ENCODE peak calls at places on chromosome 21, in five cellular contexts. One of them, this sample, is unnamed.

GRCh38 chr21:38597436-38597835 is 99.2 kb upstream of the ERG start:
- DNase-seq in thyroid gland: no peak
- DNase-seq in ovary: no peak
- DNase-seq in GM23248: peak; percentile 66
- DNase-seq in colonic mucosa: no peak
- DNase-seq in this sample: no peak

GRCh38 chr21:31945116-31945515 is 72.3 kb downstream of the HUNK start:
- DNase-seq in colonic mucosa: no peak
- DNase-seq in GM23248: no peak
- DNase-seq in ovary: no peak
- DNase-seq in thyroid gland: no peak
- DNase-seq in this sample: no peak

GRCh38 chr21:35198004-35198403 is 148.9 kb upstream of the RUNX1 start:
- DNase-seq in GM23248: peak; percentile 96
- DNase-seq in thyroid gland: no peak
- DNase-seq in ovary: no peak
- DNase-seq in colonic mucosa: no peak
- DNase-seq in this sample: no peak

GRCh38 chr21:29578306-29578705 is 279.6 kb downstream of the BACH1 start:
- DNase-seq in thyroid gland: no peak
- DNase-seq in GM23248: no peak
- DNase-seq in colonic mucosa: no peak
- DNase-seq in ovary: no peak
- DNase-seq in this sample: peak; percentile 81

GRCh38 chr21:27477321-27477720 is 510.4 kb upstream of the ADAMTS5 start:
- DNase-seq in thyroid gland: no peak
- DNase-seq in GM23248: peak; percentile 22
- DNase-seq in colonic mucosa: no peak
- DNase-seq in ovary: no peak
- DNase-seq in this sample: no peak

GRCh38 chr21:27817902-27818623 is 851.2 kb upstream of the ADAMTS5 start:
- DNase-seq in ovary: no peak
- DNase-seq in colonic mucosa: no peak
- DNase-seq in thyroid gland: no peak
- DNase-seq in GM23248: no peak
- DNase-seq in this sample: no peak

GRCh38 chr21:32056791-32057190 is 184.0 kb downstream of the HUNK start:
- DNase-seq in colonic mucosa: no peak
- DNase-seq in thyroid gland: no peak
- DNase-seq in GM23248: no peak
- DNase-seq in ovary: no peak
- DNase-seq in this sample: no peak

GRCh38 chr21:26185021-26185420 is 14.5 kb upstream of the APP start:
- DNase-seq in colonic mucosa: no peak
- DNase-seq in ovary: no peak
- DNase-seq in GM23248: no peak
- DNase-seq in thyroid gland: no peak
- DNase-seq in this sample: no peak

GRCh38 chr21:41369105-41369914 is 7.5 kb downstream of the MX2 start:
- DNase-seq in colonic mucosa: no peak
- DNase-seq in thyroid gland: peak; percentile 44
- DNase-seq in GM23248: peak; percentile 19
- DNase-seq in ovary: peak; percentile 25
- DNase-seq in this sample: peak; percentile 81

GRCh38 chr21:41370840-41371697 is 9.2 kb downstream of the MX2 start:
- DNase-seq in ovary: no peak
- DNase-seq in colonic mucosa: no peak
- DNase-seq in GM23248: peak; percentile 10
- DNase-seq in thyroid gland: no peak
- DNase-seq in this sample: no peak

GRCh38 chr21:41368361-41369104 is 6.7 kb downstream of the MX2 start:
- DNase-seq in colonic mucosa: no peak
- DNase-seq in GM23248: no peak
- DNase-seq in thyroid gland: no peak
- DNase-seq in ovary: no peak
- DNase-seq in this sample: no peak

GRCh38 chr21:41371698-41372030 is 9.8 kb downstream of the MX2 start:
- DNase-seq in ovary: no peak
- DNase-seq in GM23248: no peak
- DNase-seq in thyroid gland: no peak
- DNase-seq in colonic mucosa: no peak
- DNase-seq in this sample: peak; percentile 37

GRCh38 chr21:41369915-41370839 is 8.3 kb downstream of the MX2 start:
- DNase-seq in ovary: no peak
- DNase-seq in colonic mucosa: no peak
- DNase-seq in thyroid gland: no peak
- DNase-seq in GM23248: no peak
- DNase-seq in this sample: no peak
- H3K4me3 ChIP-seq in ovary: peak overlapping the region; percentile 3
- H3K4me3 ChIP-seq in colonic mucosa: peak overlapping the region; percentile 19
- H3K4me3 ChIP-seq in thyroid gland: no peak overlapping the region
- H3K4me3 ChIP-seq in GM23248: no peak overlapping the region
- H3K4me3 ChIP-seq in this sample: no peak overlapping the region

GRCh38 chr21:20537162-20537561 is 461.0 kb upstream of the NCAM2 start:
- DNase-seq in thyroid gland: no peak
- DNase-seq in ovary: no peak
- DNase-seq in colonic mucosa: no peak
- DNase-seq in GM23248: no peak
- DNase-seq in this sample: no peak

DNA sequence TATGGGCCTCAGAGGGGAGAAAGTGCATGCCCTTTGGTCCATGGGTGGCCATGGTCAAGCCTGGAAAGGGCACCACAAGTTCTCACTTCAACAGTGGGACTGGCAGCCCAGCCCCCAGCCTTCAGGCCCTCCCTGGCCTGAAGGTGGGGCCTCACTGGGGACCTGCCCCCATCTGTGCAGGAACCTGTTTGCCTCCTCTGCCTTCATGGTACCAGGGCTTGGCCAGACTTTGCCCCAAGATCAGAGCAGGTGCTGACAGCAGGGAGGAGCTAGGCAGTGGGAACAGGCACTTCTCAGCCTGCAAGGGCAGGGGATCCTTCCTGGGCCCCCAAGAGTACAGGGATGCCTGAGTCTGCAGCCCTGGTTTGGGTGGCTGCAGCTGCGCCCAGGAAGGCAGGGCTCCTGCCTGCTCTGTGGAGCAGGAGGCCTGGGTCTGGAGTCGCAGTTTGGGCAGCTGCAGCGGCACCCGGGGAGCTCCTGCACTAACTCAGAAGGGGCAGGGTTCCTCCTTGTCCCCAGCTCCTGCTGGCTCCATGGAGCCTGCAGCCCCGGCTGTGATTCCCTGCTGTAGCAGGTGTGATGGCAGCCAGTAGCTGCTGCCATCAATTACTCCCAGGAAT is 460.1 kb upstream of the NCAM2 start:
- DNase-seq in thyroid gland: no peak
- DNase-seq in colonic mucosa: no peak
- DNase-seq in GM23248: no peak
- DNase-seq in ovary: no peak
- DNase-seq in this sample: no peak
- H3K36me3 ChIP-seq in thyroid gland: no peaks in the 10 kb centered on the region
- H3K36me3 ChIP-seq in colonic mucosa: no peaks in the 10 kb centered on the region
- H3K36me3 ChIP-seq in GM23248: no peaks in the 10 kb centered on the region
- H3K36me3 ChIP-seq in ovary: no peaks in the 10 kb centered on the region
- H3K36me3 ChIP-seq in this sample: no peaks in the 10 kb centered on the region

DNA sequence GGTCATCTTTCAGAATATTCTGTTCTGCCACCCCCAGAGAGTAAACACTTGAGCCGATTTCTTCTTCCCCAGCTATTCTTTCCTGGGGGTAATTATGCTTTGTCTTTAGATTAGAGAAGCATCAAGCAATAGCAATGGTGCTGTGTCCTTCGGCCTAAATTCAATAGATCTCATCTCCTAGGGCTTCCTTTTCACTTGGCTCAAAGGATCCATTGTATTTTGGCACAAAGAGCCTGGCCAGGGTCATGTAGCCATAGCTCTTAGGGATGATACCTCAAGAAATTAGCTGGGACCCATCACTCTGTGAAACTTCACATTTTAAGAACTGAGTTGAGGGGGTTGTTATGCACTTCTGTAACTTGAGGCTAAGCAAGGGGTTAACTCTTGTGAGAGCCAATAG is 27.0 kb downstream of the MRPS6 start:
- DNase-seq in ovary: no peak
- DNase-seq in colonic mucosa: no peak
- DNase-seq in GM23248: no peak
- DNase-seq in thyroid gland: no peak
- DNase-seq in this sample: no peak
- H3K4me3 ChIP-seq in ovary: no peak overlapping the region
- H3K4me3 ChIP-seq in colonic mucosa: no peak overlapping the region
- H3K4me3 ChIP-seq in GM23248: no peak overlapping the region
- H3K4me3 ChIP-seq in thyroid gland: no peak overlapping the region
- H3K4me3 ChIP-seq in this sample: no peak overlapping the region

DNA sequence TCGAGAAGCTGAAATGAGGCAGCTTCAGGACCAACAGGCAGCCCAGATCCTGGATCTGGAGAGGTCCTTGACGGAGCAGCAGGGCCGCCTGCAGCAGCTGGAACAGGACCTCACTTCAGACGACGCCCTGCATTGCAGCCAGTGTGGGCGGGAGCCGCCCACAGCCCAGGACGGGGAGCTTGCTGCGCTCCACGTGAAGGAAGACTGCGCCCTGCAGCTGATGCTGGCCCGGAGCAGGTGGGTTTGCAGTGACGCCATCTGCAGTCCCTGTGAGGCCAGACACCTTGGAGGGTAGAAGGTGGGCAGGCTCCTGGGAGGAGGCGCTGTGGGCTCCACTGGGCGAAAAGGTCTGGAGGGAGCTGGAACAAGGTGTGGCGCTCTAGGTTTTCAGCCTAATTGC is 39.7 kb downstream of the PCNT start:
- DNase-seq in GM23248: no peak
- DNase-seq in ovary: no peak
- DNase-seq in colonic mucosa: no peak
- DNase-seq in thyroid gland: no peak
- DNase-seq in this sample: no peak
- H3K36me3 ChIP-seq in GM23248: peaks cover 21% of the 10 kb centered on the region
- H3K36me3 ChIP-seq in ovary: no peaks in the 10 kb centered on the region
- H3K36me3 ChIP-seq in colonic mucosa: no peaks in the 10 kb centered on the region
- H3K36me3 ChIP-seq in thyroid gland: peaks cover 38% of the 10 kb centered on the region
- H3K36me3 ChIP-seq in this sample: peaks cover 84% of the 10 kb centered on the region

GRCh38 chr21:44941567-44941966 is 1.7 kb downstream of the SLX9 start:
- DNase-seq in GM23248: no peak
- DNase-seq in ovary: no peak
- DNase-seq in colonic mucosa: no peak
- DNase-seq in thyroid gland: no peak
- DNase-seq in this sample: no peak
- H3K4me3 ChIP-seq in GM23248: peak overlapping the region; percentile 79
- H3K4me3 ChIP-seq in ovary: no peak overlapping the region
- H3K4me3 ChIP-seq in colonic mucosa: no peak overlapping the region
- H3K4me3 ChIP-seq in thyroid gland: no peak overlapping the region
- H3K4me3 ChIP-seq in this sample: no peak overlapping the region

GRCh38 chr21:37478821-37479220 is 112.2 kb downstream of the DYRK1A start:
- DNase-seq in colonic mucosa: no peak
- DNase-seq in GM23248: no peak
- DNase-seq in thyroid gland: no peak
- DNase-seq in ovary: no peak
- DNase-seq in this sample: no peak
- H3K36me3 ChIP-seq in colonic mucosa: no peaks in the 10 kb centered on the region
- H3K36me3 ChIP-seq in GM23248: peaks cover 10% of the 10 kb centered on the region
- H3K36me3 ChIP-seq in thyroid gland: peaks cover 15% of the 10 kb centered on the region
- H3K36me3 ChIP-seq in ovary: no peaks in the 10 kb centered on the region
- H3K36me3 ChIP-seq in this sample: peaks cover 59% of the 10 kb centered on the region

DNA sequence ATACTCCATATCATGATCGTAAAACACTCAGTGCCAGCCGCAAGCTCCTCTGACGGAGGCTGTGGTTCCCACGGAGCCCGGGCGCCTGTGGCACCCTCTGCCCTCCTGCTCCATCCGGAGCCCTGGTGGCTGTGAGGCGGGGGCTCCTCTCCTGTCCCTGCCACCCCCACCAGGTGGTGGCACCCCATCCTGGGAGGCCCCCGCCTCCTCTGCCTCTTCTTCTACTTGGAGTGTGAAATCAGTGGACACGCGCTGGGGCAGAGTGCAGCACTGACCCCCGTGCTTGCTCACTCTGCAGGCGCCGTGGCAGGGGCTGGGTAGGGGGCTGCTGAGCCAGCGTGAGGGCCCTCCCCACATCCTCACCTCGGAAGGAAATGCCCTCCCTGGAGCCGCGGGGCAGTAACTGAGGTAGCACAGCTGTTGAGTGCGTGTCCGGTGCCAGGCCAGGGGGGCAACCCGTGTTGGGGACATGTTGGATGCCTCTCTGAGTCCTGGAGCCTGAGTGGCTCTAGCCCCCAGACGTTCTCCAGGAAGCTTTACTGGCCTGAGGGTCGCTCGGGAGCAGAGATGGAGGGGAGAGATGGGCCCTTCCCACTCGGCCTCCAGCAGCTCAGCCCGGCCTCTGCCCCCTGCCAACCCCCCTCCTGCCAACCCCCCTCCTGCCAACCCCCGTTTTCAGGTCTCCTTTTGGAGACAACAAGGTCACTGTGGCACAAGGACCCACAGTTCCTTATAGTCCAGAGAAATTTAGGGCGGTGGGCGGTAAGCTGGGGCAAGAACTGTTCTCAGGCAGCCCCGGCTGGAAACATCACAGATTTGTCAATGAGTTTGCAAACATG is 58.6 kb upstream of the ABCG1 start:
- DNase-seq in GM23248: no peak
- DNase-seq in ovary: peak; percentile 5
- DNase-seq in colonic mucosa: no peak
- DNase-seq in thyroid gland: no peak
- DNase-seq in this sample: no peak
- H3K4me3 ChIP-seq in GM23248: no peak overlapping the region
- H3K4me3 ChIP-seq in ovary: no peak overlapping the region
- H3K4me3 ChIP-seq in colonic mucosa: no peak overlapping the region
- H3K4me3 ChIP-seq in thyroid gland: no peak overlapping the region
- H3K4me3 ChIP-seq in this sample: no peak overlapping the region

GRCh38 chr21:33908760-33909159 is 6.8 kb downstream of the ATP5PO start:
- DNase-seq in ovary: no peak
- DNase-seq in thyroid gland: no peak
- DNase-seq in GM23248: no peak
- DNase-seq in colonic mucosa: no peak
- DNase-seq in this sample: no peak
- H3K36me3 ChIP-seq in ovary: no peaks in the 10 kb centered on the region
- H3K36me3 ChIP-seq in thyroid gland: peaks cover 76% of the 10 kb centered on the region
- H3K36me3 ChIP-seq in GM23248: peaks cover 58% of the 10 kb centered on the region
- H3K36me3 ChIP-seq in colonic mucosa: peaks cover 25% of the 10 kb centered on the region
- H3K36me3 ChIP-seq in this sample: peaks cover 94% of the 10 kb centered on the region

GRCh38 chr21:44354001-44354405 is 582 bp downstream of the TRPM2 start:
- DNase-seq in GM23248: no peak
- DNase-seq in thyroid gland: no peak
- DNase-seq in colonic mucosa: no peak
- DNase-seq in ovary: no peak
- DNase-seq in this sample: no peak
- H3K4me3 ChIP-seq in GM23248: no peak overlapping the region
- H3K4me3 ChIP-seq in thyroid gland: no peak overlapping the region
- H3K4me3 ChIP-seq in colonic mucosa: peak overlapping the region; percentile 20
- H3K4me3 ChIP-seq in ovary: no peak overlapping the region
- H3K4me3 ChIP-seq in this sample: no peak overlapping the region

This sample was measured in WERI-Rb-1.